ENCODE peak calls at places on chromosomes 11 and 22, in six cellular contexts. N, X, A, C, T and L are unnamed samples.

GRCh38 chr11:131408011-131408640 is 37.7 kb downstream of the NTM start:
- DNase-seq in A (peak; percentile 25), X (peak; percentile 35), T (peak; percentile 24), C (peak; percentile 9), N (peak; percentile 63), L (no peak)

GRCh38 chr11:67351275-67352005 is 1.9 kb downstream of the POLD4 start:
- DNase-seq in N (peak; percentile 62), A (peak; percentile 55), C (no peak), T (peak; percentile 47), X (peak; percentile 41), L (no peak)

GRCh38 chr11:59079089-59079488 is 7.0 kb upstream of the GLYATL1B start:
- DNase-seq in N (no peak), X (no peak), C (no peak), T (no peak), A (no peak), L (no peak)

GRCh38 chr11:74754507-74755255 is 6.0 kb downstream of the RNF169 start:
- DNase-seq in T (no peak), N (no peak), A (no peak), C (no peak), X (no peak), L (no peak)

GRCh38 chr22:19174106-19175025 is 4.2 kb downstream of the SLC25A1 start:
- DNase-seq in C (no peak), N (peak; percentile 38), X (no peak), A (no peak), T (no peak), L (peak; percentile 60)

GRCh38 chr22:36368359-36368983 is 19.3 kb downstream of the MYH9 start:
- DNase-seq in X (no peak), A (no peak), C (no peak), N (no peak), T (no peak), L (peak; percentile 86)

GRCh38 chr11:69303427-69303826 is 9.5 kb downstream of the MYEOV start:
- DNase-seq in A (no peak), N (no peak), C (no peak), X (no peak), T (no peak), L (no peak)

GRCh38 chr11:123202723-123203122 is 7.7 kb upstream of the CLMP start:
- DNase-seq in A (no peak), X (no peak), C (no peak), T (no peak), N (no peak), L (no peak)

GRCh38 chr22:50306753-50307749 is at the start of gene PLXNB2:
- DNase-seq in N (peak; percentile 86), X (peak; percentile 82), A (peak; percentile 88), T (peak; percentile 88), C (no peak), L (peak; percentile 80)

GRCh38 chr11:113874920-113875413 is 405 bp downstream of the USP28 start:
- DNase-seq in T (no peak), N (no peak), C (peak; percentile 14), X (peak; percentile 45), A (no peak), L (no peak)

GRCh38 chr11:8917157-8917820 is 6.3 kb downstream of the AKIP1 start:
- DNase-seq in T (no peak), C (no peak), A (no peak), X (no peak), N (peak; percentile 44), L (no peak)

GRCh38 chr22:43620197-43620596 is 191.9 kb downstream of the EFCAB6 start:
- DNase-seq in X (no peak), C (no peak), T (no peak), A (no peak), N (no peak), L (no peak)

GRCh38 chr11:1105183-1105565 is 30.5 kb downstream of the MUC2 start:
- DNase-seq in C (no peak), T (no peak), N (no peak), X (no peak), A (no peak), L (no peak)

GRCh38 chr22:30485362-30485988 is 13.7 kb upstream of the SEC14L3 start:
- DNase-seq in C (peak; percentile 9), A (peak; percentile 56), N (peak; percentile 73), T (peak; percentile 44), X (peak; percentile 24), L (peak; percentile 72)

GRCh38 chr22:28607710-28608109 is 71.9 kb downstream of the TTC28 start:
- DNase-seq in X (no peak), T (no peak), N (no peak), C (no peak), A (no peak), L (no peak)

GRCh38 chr11:3195251-3196160 is 23.1 kb downstream of the MRGPRG start:
- DNase-seq in A (no peak), X (no peak), C (no peak), T (no peak), N (no peak), L (peak; percentile 33)

GRCh38 chr11:124898711-124899110 is 1.0 kb upstream of the ROBO4 start:
- DNase-seq in T (peak; percentile 73), N (peak; percentile 65), C (no peak), X (no peak), A (no peak), L (no peak)

GRCh38 chr22:29524440-29525191 is 28.9 kb downstream of the THOC5 start:
- DNase-seq in T (peak; percentile 10), X (no peak), N (peak; percentile 63), A (peak; percentile 26), C (no peak), L (peak; percentile 61)

GRCh38 chr11:111327908-111328624 is 29.7 kb downstream of the POU2AF3 start:
- DNase-seq in C (peak; percentile 46), A (peak; percentile 38), N (no peak), T (peak; percentile 53), X (no peak), L (no peak)

DNA sequence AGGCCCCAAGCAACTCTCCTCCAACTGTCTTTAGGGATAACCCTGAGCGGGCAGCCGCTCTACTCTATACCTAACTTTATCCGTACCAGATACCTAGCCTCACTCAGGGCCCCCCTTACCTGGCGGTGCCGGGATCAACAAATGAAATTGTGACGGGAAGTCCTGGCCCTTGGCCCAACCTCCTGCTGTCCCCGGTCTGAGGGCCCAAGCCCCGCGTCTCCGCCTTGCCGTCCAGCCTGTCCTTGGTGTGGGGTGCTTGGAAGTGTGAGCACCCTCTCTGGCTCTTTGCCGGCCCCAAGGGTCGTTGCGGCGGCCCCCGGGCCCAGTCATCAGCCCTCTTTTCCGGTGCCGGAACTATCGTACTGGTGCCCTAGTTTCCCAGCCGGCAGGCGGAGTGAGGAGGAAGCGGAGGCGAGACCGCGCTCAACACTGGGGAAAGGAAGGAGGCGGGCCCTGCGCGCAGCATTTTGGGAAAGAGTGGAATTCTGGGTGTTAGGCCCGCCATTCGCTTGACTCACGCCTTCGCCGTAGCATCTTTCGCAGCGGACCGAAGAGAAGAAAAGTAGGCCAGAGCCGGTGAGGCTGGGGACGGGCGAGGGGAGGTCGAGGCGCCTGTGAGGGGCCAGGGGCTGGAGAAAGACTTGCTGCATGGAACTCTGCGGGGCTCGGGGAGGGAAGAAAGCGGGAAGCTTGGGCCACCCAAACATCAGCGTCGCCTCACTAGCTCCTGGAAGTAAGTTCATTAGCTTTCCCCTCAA is at the start of gene SNRPD3:
- DNase-seq in T (peak; percentile 94), C (peak; percentile 91), N (peak; percentile 95), X (peak; percentile 95), A (peak; percentile 94), L (peak; percentile 94)
- TF ChIP-seq CTCF in T (peak; percentile 11), C (peak; percentile 36), N (no peak), X (peak; percentile 49), A (peak; percentile 54), L (peak; percentile 17)

GRCh38 chr22:20957118-20957690 is 9.9 kb upstream of the AIFM3 start:
- DNase-seq in N (no peak), C (no peak), X (no peak), A (no peak), T (no peak), L (no peak)
- H3K4me1 ChIP-seq in N (no peaks in the 10 kb centered on the region), C (peaks cover 48% of the 10 kb centered on the region), X (peaks cover 17% of the 10 kb centered on the region), A (peaks cover 30% of the 10 kb centered on the region), T (peaks cover 19% of the 10 kb centered on the region), L (peaks cover 6% of the 10 kb centered on the region)

GRCh38 chr11:33540946-33541915 is 159.4 kb downstream of the C11orf91 start:
- DNase-seq in X (no peak), C (no peak), T (no peak), N (no peak), A (no peak), L (no peak)

GRCh38 chr11:33544593-33545373 is 155.8 kb downstream of the C11orf91 start:
- DNase-seq in C (no peak), X (no peak), A (no peak), N (no peak), T (no peak), L (no peak)

GRCh38 chr11:33543823-33544222 is 156.8 kb downstream of the C11orf91 start:
- DNase-seq in X (no peak), T (no peak), C (no peak), A (no peak), N (no peak), L (no peak)

GRCh38 chr11:33545941-33546340 is 154.7 kb downstream of the C11orf91 start:
- DNase-seq in N (no peak), C (no peak), A (no peak), X (no peak), T (no peak), L (no peak)

DNA sequence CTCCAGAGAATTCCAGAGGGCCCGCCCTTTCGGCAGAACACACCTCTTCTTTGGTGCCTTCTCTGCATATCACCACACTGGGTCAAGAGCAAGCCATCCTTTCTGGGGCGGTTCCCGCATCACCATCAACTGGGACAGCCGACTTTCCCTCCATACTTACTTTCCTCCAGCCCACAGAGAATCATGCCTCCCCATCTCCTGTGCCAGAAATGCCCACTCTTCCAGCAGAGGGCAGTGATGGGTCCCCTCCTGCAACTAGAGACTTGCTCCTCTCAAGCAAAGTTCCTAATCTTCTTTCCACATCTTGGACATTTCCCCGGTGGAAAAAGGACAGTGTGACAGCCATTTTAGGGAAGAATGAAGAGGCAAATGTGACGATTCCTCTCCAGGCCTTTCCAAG is 157.7 kb downstream of the C11orf91 start:
- DNase-seq in N (peak; percentile 73), X (peak; percentile 28), A (peak; percentile 43), T (peak; percentile 38), C (peak; percentile 11), L (peak; percentile 36)
- TF ChIP-seq CTCF in N (peak; percentile 38), X (peak; percentile 29), A (peak; percentile 74), T (peak; percentile 52), C (peak; percentile 55), L (peak; percentile 57)

DNA sequence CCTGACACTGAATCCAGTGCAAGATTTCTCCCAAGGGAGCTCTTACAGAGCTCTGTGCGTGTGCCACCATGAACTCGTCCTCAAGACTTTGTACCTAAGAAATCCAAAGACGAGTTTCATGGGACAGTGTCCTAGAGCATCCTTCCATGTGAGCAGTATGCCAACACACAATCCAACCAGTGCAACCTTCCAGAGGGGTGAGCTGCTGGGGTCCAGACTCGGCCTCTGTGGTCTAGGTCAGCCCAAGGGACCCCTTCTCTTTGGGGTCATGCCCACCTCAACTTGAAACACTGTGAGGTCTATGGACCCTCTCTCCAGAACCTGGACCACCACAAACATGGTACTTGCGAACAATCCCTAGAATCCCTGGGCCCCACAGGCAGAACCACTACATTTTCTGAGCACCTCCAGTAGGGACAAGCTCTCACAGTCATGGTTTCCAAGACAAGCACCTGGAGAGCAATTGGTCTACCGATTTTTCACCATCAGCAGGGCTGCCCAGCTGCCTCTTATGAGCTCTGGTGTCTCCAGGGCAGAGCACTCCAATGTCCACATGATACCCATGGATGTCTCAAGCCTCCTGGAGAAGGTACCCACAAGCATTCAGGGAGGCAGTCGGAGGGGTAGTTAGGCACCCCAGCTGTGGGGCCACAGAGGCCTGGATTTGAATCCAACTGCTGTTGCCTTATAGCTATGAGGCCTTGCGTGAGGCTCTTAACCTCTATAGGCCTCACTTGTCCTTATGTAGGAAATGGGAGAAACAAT is 7.7 kb downstream of the CHST1 start:
- DNase-seq in N (no peak), X (no peak), C (no peak), T (no peak), A (no peak), L (no peak)
- H3K4me1 ChIP-seq in N (peaks cover 5% of the 10 kb centered on the region), X (peaks cover 24% of the 10 kb centered on the region), C (peaks cover 19% of the 10 kb centered on the region), T (peaks cover 48% of the 10 kb centered on the region), A (peaks cover 64% of the 10 kb centered on the region), L (peaks cover 9% of the 10 kb centered on the region)